ENCODE peak calls at places on chromosomes 1 and 21, in eight cellular contexts. P is HTR-8/SVneo; S is lower lobe of right lung; G is stromal cell of bone marrow; D is activated T-helper 1 cell treated with Interleukin-2 at 50 U/mL for 16 hours; E is naive B cell; I is astrocyte; Q is central memory CD8-positive, alpha-beta T cell. V is an unnamed sample.

GRCh38 chr1:84382127-84382526 is 16.2 kb upstream of the DNASE2B start:
- DNase-seq in P (no peak), S (no peak), G (no peak), D (no peak), E (no peak), I (no peak), Q (no peak), V (no peak)

GRCh38 chr1:109877320-109877771 is 33.3 kb upstream of the CSF1 start:
- DNase-seq in P (peak), S (peak), G (peak), D (no peak), E (no peak), I (peak), Q (no peak), V (peak)

GRCh38 chr1:225963735-225964530 is 22.9 kb upstream of the LEFTY2 start:
- DNase-seq in P (no peak), S (no peak), G (no peak), D (no peak), E (no peak), I (no peak), Q (no peak), V (no peak)

GRCh38 chr1:234525156-234525774 is 46.3 kb upstream of the TARBP1 start:
- DNase-seq in P (no peak), S (no peak), G (no peak), D (no peak), E (no peak), I (no peak), Q (no peak), V (no peak)

GRCh38 chr1:31959521-31959920 is 21.4 kb upstream of the PTP4A2 start:
- DNase-seq in P (no peak), S (no peak), G (no peak), D (no peak), E (no peak), I (no peak), Q (no peak), V (no peak)

GRCh38 chr1:155859881-155860841 is 794 bp downstream of the SYT11 start:
- DNase-seq in P (peak), S (peak), G (peak), D (peak), E (peak), I (peak), Q (peak), V (peak)

GRCh38 chr21:26061437-26061836 is 109.1 kb downstream of the APP start:
- DNase-seq in P (no peak), S (no peak), G (peak), D (no peak), E (no peak), I (no peak), Q (no peak), V (no peak)

GRCh38 chr21:45981154-45981606 is 390 bp upstream of the COL6A1 start:
- DNase-seq in P (peak), S (peak), G (peak), D (no peak), E (peak), I (peak), Q (peak), V (peak)

GRCh38 chr1:72286401-72286800 is 4.1 kb upstream of the NEGR1 start:
- DNase-seq in P (no peak), S (no peak), G (no peak), D (no peak), E (no peak), I (no peak), Q (no peak), V (no peak)

GRCh38 chr1:17816511-17816910 is 61.4 kb downstream of the ACTL8 start:
- DNase-seq in P (no peak), S (no peak), G (no peak), D (no peak), E (no peak), I (no peak), Q (no peak), V (no peak)

GRCh38 chr1:150076066-150076465 is 8.5 kb downstream of the VPS45 start:
- DNase-seq in P (no peak), S (no peak), G (no peak), D (no peak), E (no peak), I (no peak), Q (no peak), V (no peak)

GRCh38 chr1:116411784-116412479 is 38.9 kb downstream of the ATP1A1 start:
- DNase-seq in P (no peak), S (no peak), G (peak), D (no peak), E (no peak), I (peak), Q (no peak), V (no peak)

GRCh38 chr1:234745844-234746797 is 136.1 kb upstream of the IRF2BP2 start:
- DNase-seq in P (peak), S (no peak), G (no peak), D (no peak), E (no peak), I (peak), Q (no peak), V (no peak)

GRCh38 chr1:11198851-11199628 is 9.9 kb downstream of the ANGPTL7 start:
- DNase-seq in P (no peak), S (no peak), G (no peak), D (no peak), E (no peak), I (no peak), Q (no peak), V (no peak)